ENCODE peak calls at places on chromosomes 2 and 18, in four cellular contexts. H, F, L and U are unnamed samples.

GRCh38 chr2:27870724-27871123 is 19.5 kb downstream of the RBKS start:
- DNase-seq in H (no peak), F (no peak), L (no peak), U (no peak)

GRCh38 chr2:226446406-226447001 is 353.1 kb downstream of the IRS1 start:
- DNase-seq in H (no peak), F (no peak), L (peak), U (no peak)

GRCh38 chr2:74333175-74333574 is 10.0 kb downstream of the SLC4A5 start:
- DNase-seq in H (peak), F (peak), L (peak), U (peak)

GRCh38 chr2:237486819-237487448 is at the start of gene MLPH:
- DNase-seq in H (peak), F (peak), L (peak), U (no peak)

GRCh38 chr18:77811510-77811909 is 561.9 kb downstream of the GALR1 start:
- DNase-seq in H (peak), F (no peak), L (no peak), U (no peak)

GRCh38 chr2:167756427-167756826 is 491.0 kb downstream of the STK39 start:
- DNase-seq in H (no peak), F (peak), L (no peak), U (no peak)

GRCh38 chr2:36482576-36483214 is 115.3 kb downstream of the FEZ2 start:
- DNase-seq in H (peak), F (no peak), L (peak), U (no peak)

GRCh38 chr2:151289972-151290335 is 486 bp upstream of the NMI start:
- DNase-seq in H (peak), F (peak), L (peak), U (peak)

GRCh38 chr2:33011941-33012340 is 65.2 kb downstream of the LTBP1 start:
- DNase-seq in H (peak), F (no peak), L (peak), U (no peak)

GRCh38 chr2:231207734-231208133 is 9.3 kb downstream of the ARMC9 start:
- DNase-seq in H (no peak), F (no peak), L (no peak), U (no peak)

GRCh38 chr2:196565982-196566381 is 73.5 kb upstream of the CCDC150 start:
- DNase-seq in H (no peak), F (no peak), L (no peak), U (no peak)

GRCh38 chr18:54740146-54740844 is 88.0 kb upstream of the RAB27B start:
- DNase-seq in H (no peak), F (no peak), L (peak), U (no peak)

GRCh38 chr2:241678307-241678706 is 8.3 kb downstream of the DTYMK start:
- DNase-seq in H (no peak), F (no peak), L (no peak), U (no peak)

GRCh38 chr18:75818336-75818735 is 390.8 kb upstream of the SMIM21 start:
- DNase-seq in H (no peak), F (no peak), L (no peak), U (no peak)

GRCh38 chr2:52465267-52465666 is 1302.3 kb upstream of the CHAC2 start:
- DNase-seq in H (no peak), F (no peak), L (no peak), U (no peak)

GRCh38 chr2:221767106-221767878 is 195.2 kb upstream of the EPHA4 start:
- DNase-seq in H (no peak), F (peak), L (no peak), U (no peak)